ENCODE peak calls at places on chromosome 14, in six cellular contexts. O is upper lobe of right lung; K is pancreas; M is endodermal cell; X is stomach; C is CD8-positive, alpha-beta T cell. D is an unnamed sample. For H3K4me1, the result is how much of the 10 kb centered on the place peaks cover.

GRCh38 chr14:97931273-97931672 is 1134.1 kb downstream of the VRK1 start:
- DNase-seq in M (no peak), K (no peak), C (no peak), O (no peak), X (no peak), D (no peak)

GRCh38 chr14:69088523-69089445 is 64.1 kb downstream of the DCAF5 start:
- DNase-seq in C (no peak), O (no peak), M (no peak), K (no peak), X (no peak), D (no peak)

GRCh38 chr14:42222924-42223471 is 616.3 kb downstream of the LRFN5 start:
- DNase-seq in O (no peak), C (no peak), M (no peak), X (no peak), K (no peak), D (no peak)

GRCh38 chr14:89428556-89429196 is 11.6 kb upstream of the FOXN3 start:
- DNase-seq in K (no peak), O (peak), M (peak), X (no peak), C (no peak), D (no peak)

GRCh38 chr14:52299692-52300278 is 14.3 kb upstream of the PTGER2 start:
- DNase-seq in K (no peak), M (no peak), X (no peak), C (no peak), O (no peak), D (no peak)

GRCh38 chr14:76050797-76051392 is 65.3 kb downstream of the IFT43 start:
- DNase-seq in X (peak), C (peak), M (peak), K (peak), O (no peak), D (no peak)

GRCh38 chr14:28651148-28651547 is 115.4 kb upstream of the FOXG1 start:
- DNase-seq in O (no peak), C (no peak), K (no peak), X (no peak), M (peak), D (no peak)

GRCh38 chr14:95537298-95538089 is 2.6 kb downstream of the GLRX5 start:
- DNase-seq in M (peak), K (no peak), X (no peak), C (no peak), O (no peak), D (no peak)

GRCh38 chr14:51260225-51260624 is 20.2 kb downstream of the TMX1 start:
- DNase-seq in O (no peak), X (no peak), M (no peak), K (no peak), C (no peak), D (no peak)

DNA sequence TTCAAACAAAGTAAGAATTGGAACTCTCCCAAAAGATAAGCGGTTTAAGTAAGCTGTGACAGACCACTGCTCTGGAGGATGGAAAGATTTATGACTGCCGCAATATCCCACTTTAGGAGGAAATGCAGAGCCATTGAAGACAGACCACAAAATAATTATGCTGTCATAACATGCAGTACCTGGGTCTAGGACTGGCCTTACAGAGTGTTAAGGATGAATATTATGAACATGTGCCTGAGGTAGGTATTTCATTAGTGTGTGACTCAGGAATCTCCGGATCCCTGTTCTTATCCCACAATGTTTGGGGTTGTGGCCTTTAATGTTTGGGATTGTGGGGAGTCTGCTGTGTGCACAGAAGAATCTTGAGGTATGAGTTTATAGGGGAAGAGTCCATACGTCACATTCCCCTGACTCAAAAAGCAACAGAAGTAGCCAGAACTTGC is 114.9 kb downstream of the SAMD4A start:
- DNase-seq in O (no peak), X (no peak), C (no peak), M (no peak), K (no peak), D (no peak)
- H3K4me1 ChIP-seq in O (under half), X (under half), C (under half), M (under half), K (under half), D (under half)

DNA sequence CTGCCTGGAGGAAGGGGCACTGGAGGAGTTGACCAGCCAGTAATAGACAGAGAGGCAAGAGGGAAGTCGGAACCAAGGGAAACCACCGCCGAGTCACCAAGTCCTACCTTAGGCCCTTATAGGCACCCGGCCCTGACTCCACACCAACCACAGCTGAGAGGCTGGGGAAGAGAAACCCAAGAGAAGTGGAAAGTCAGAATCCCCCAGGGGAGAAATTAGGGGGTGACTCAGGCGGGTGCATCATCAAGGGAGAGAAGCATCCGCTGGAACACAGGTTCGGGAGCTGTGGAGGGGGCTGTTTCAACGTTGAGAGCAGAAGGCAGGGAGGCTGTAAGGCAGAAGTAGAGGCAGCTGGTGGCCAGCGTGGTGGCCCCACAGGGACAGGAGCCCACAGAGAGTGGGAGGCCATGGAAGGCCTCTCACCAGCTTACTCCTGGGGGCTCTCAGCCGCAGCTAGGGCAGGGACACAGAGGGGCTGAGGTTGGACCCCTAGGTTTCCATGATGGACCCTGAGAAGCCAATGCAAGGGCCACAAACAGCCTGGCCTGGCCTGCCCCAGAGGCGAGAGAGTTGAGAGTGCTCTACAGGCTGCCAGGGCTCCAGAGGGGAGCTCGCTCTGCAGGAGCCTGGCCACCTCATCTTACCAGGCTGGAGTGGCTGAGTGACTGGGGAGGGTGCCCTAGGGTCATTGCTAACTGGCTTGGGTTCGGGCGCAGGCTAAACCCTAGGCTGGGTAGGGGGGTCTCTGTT is 1.4 kb upstream of the TRMT61A start:
- DNase-seq in O (no peak), M (no peak), X (no peak), K (no peak), C (no peak), D (no peak)
- H3K4me3 ChIP-seq in O (peak), M (peak), X (peak), K (no peak), C (no peak), D (no peak)

GRCh38 chr14:37681486-37681885 is 86.1 kb downstream of the TTC6 start:
- DNase-seq in O (no peak), K (no peak), M (no peak), C (no peak), X (no peak), D (no peak)
- H3K27ac ChIP-seq in O (no peak), K (no peak), M (no peak), C (no peak), X (no peak), D (no peak)

DNA sequence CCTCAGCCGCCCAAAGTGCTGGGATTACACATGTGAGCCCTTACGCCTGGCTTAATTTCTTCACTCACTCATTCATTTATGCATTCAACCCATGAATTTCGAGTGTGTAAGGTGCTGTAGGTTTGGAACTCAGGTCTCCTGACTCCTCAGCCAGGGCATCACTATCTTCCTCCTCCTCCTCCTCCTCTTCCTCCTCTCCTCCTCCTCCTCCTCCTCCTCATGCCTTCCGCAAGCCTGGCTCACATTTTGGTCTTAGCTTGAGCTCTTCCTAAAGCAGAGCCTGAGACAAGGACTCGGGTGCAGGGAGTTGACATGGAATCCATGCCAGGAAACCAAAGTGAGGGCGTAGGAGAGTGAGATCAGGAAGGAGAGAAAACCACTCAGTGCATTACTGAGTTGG is 20.8 kb upstream of the CHGA start:
- DNase-seq in M (no peak), K (no peak), O (no peak), C (no peak), X (no peak), D (no peak)
- H3K4me1 ChIP-seq in M (under half), K (under half), O (under half), C (under half), X (under half), D (under half)

DNA sequence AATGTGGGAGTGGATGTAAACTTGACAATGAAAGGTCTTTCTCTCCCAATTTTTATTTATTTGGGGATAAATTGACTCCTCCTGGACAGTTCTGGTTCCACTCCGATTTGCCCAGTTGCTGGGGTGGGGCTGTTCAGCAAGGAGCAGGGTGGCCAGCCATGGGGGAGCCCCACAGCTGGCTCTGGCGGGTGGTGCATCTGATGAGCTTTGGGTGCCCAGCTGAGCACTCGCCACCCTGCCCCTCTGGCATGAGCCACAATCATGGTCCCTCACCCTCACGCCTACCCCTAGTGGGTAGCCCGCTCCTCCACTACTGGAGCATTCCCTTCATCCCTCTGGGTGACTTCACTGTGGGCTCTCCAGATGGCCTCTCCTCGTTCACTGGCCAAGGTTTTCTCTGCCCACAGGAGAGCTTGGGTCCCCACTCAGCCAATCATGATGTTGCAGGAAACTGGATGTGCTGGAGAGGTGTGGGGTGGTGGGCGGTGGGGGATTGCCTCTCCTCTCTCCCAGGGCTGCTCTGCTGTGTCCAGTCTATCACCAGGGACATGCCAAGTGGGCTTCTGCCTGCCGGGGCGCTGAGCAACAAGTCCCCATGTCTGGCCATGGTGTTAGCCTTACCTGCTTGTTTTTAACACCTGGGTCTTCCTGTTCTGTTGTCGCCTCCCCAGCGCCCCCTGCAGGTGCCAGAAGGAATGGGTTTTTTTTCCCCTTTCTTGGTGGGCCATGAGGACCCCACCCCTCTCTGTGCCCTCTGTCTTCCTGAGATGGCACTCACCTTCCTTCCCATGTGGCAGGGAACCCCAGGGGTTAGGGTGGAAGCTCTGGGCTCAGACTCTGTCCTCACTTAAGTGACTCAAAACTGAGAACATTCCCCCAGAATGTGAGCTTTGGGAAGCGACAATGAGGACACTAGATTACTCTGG is 3.4 kb downstream of the CYP46A1 start:
- DNase-seq in K (no peak), M (peak), X (no peak), O (no peak), C (peak), D (no peak)
- H3K4me3 ChIP-seq in K (no peak), M (no peak), X (no peak), O (no peak), C (no peak), D (no peak)

GRCh38 chr14:80636071-80636470 is 305.5 kb downstream of the CEP128 start:
- DNase-seq in K (no peak), C (no peak), O (no peak), M (no peak), X (no peak), D (no peak)

GRCh38 chr14:80634106-80634758 is 307.3 kb downstream of the CEP128 start:
- DNase-seq in X (no peak), O (no peak), K (no peak), M (no peak), C (no peak), D (no peak)

GRCh38 chr14:80638620-80639215 is 302.8 kb downstream of the CEP128 start:
- DNase-seq in C (no peak), O (no peak), X (no peak), K (no peak), M (no peak), D (no peak)

DNA sequence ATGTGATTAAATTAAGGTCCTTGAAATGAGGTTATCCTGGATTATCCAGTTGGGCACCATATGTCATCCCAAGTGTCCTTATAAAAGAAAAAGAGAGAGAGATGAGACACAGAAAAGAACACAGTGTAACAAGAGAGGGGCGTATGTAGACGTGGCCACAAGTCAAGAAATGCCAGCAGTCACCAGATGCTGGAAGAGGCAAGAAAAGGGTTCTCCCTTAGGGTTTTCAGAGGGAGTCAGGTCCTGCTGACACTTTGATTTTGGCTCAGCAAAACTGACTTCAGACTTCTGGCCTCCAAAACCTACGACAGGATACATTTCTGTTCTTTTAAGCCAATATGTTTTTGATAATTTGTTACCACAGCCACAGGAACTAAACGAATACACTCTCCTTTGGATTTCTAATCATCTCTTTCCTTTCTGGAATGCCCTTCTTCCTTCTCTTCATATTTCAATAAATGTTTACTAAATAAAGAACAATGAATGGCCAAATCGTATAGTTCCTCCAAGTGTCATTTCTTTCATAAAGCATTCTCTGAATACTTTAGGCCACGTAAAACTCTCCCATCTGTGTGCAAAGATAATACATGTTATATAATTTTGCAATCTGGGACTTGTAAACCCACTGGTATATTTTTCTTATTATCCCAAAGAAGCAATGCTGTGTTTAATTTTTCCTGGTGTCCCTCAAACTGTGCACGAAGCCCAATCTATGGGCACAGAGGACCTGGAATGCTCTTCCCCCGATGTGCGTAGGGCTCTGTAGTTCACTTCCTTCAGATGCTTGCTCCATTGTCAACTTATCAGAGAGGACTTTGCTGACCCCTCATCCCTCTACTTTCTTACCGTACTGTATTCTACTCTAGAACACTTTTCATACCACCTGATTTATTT is 303.6 kb downstream of the CEP128 start:
- DNase-seq in X (no peak), M (no peak), C (no peak), O (no peak), K (no peak), D (no peak)
- H3K27ac ChIP-seq in X (no peak), M (no peak), C (no peak), O (no peak), K (no peak), D (no peak)

GRCh38 chr14:54709444-54709843 is 142.5 kb downstream of the SAMD4A start:
- DNase-seq in C (no peak), X (no peak), M (no peak), K (no peak), O (no peak), D (no peak)
- H3K4me1 ChIP-seq in C (under half), X (under half), M (under half), K (under half), O (under half), D (under half)

GRCh38 chr14:106846218-106846617 is 1319.8 kb downstream of the TMEM121 start:
- DNase-seq in C (no peak), O (no peak), K (no peak), M (no peak), X (no peak), D (no peak)
- H3K4me3 ChIP-seq in C (no peak), O (peak), K (no peak), M (no peak), X (no peak), D (no peak)